ENCODE peak calls at places on chromosomes 16 and 17, in nine cellular contexts. L is pancreas; C is H1; D is A549; M is RWPE1; P is effector memory CD4-positive, alpha-beta T cell; Q is SJCRH30; F is CD4-positive, CD25-positive, alpha-beta regulatory T cell; I is H9. S is an unnamed sample.

GRCh38 chr17:2701996-2702741 is 9.4 kb downstream of the CLUH start:
- DNase-seq in Q (no peak), C (no peak), D (no peak), I (no peak), M (no peak), L (no peak), P (no peak), F (no peak), S (no peak)

GRCh38 chr17:43755389-43755875 is 3.2 kb downstream of the SOST start:
- DNase-seq in P (no peak), L (no peak), F (no peak), D (no peak), C (peak), Q (no peak), M (no peak), I (peak), S (no peak)

GRCh38 chr16:24580665-24581064 is 41.3 kb downstream of the RBBP6 start:
- DNase-seq in M (peak), P (no peak), D (peak), C (no peak), F (no peak), L (no peak), I (no peak), Q (no peak), S (no peak)

GRCh38 chr17:7560172-7561027 is 1.3 kb upstream of the SENP3 start:
- DNase-seq in Q (peak), P (no peak), D (peak), L (peak), I (peak), M (no peak), F (peak), C (peak), S (peak)

GRCh38 chr16:2739555-2740435 is 12.6 kb upstream of the SRRM2 start:
- DNase-seq in P (no peak), C (no peak), Q (no peak), L (no peak), I (no peak), F (no peak), M (no peak), D (no peak), S (no peak)

GRCh38 chr17:1147664-1148063 is 32.1 kb downstream of the ABR start:
- DNase-seq in P (no peak), L (peak), F (no peak), I (peak), D (peak), C (peak), M (peak), Q (peak), S (no peak)

GRCh38 chr16:82231021-82231787 is 61.2 kb upstream of the MPHOSPH6 start:
- DNase-seq in M (no peak), F (no peak), I (no peak), L (peak), C (no peak), D (no peak), P (no peak), Q (no peak), S (no peak)

GRCh38 chr17:64250211-64250835 is 12.7 kb downstream of the TEX2 start:
- DNase-seq in F (no peak), C (no peak), P (no peak), Q (no peak), I (no peak), M (no peak), L (no peak), D (no peak), S (no peak)

GRCh38 chr16:55663770-55664677 is 8.2 kb downstream of the SLC6A2 start:
- DNase-seq in F (no peak), C (no peak), L (no peak), I (no peak), M (peak), Q (no peak), D (no peak), P (no peak), S (no peak)

GRCh38 chr16:84180519-84181140 is 6.2 kb downstream of the TAF1C start:
- DNase-seq in F (no peak), I (no peak), P (no peak), D (no peak), L (no peak), M (no peak), Q (no peak), C (no peak), S (no peak)

GRCh38 chr17:385195-385835 is 32.7 kb upstream of the RPH3AL start:
- DNase-seq in P (no peak), Q (peak), C (peak), F (no peak), L (peak), I (peak), D (peak), M (peak), S (no peak)

GRCh38 chr17:81223758-81224122 is 975 bp upstream of the CEP131 start:
- DNase-seq in C (no peak), M (no peak), F (no peak), D (no peak), Q (no peak), L (no peak), I (no peak), P (no peak), S (no peak)

GRCh38 chr16:48231675-48232214 is 12.4 kb upstream of the LONP2 start:
- DNase-seq in C (peak), P (no peak), L (no peak), F (no peak), Q (peak), D (peak), I (peak), M (no peak), S (no peak)

GRCh38 chr17:16942141-16943031 is 29.5 kb downstream of the TNFRSF13B start:
- DNase-seq in L (no peak), F (no peak), I (no peak), M (no peak), C (no peak), P (no peak), Q (peak), D (no peak), S (no peak)

GRCh38 chr17:48577330-48577945 is 712 bp downstream of the HOXB4 start:
- DNase-seq in L (no peak), D (no peak), M (no peak), C (no peak), I (no peak), F (no peak), P (no peak), Q (peak), S (no peak)

GRCh38 chr16:69485816-69486215 is 61.4 kb downstream of the CYB5B start:
- DNase-seq in L (no peak), P (no peak), I (no peak), F (no peak), D (no peak), M (no peak), Q (no peak), C (no peak), S (no peak)

GRCh38 chr17:7712111-7712771 is 5.3 kb upstream of the DNAH2 start:
- DNase-seq in M (no peak), D (no peak), Q (no peak), L (no peak), F (no peak), C (peak), I (peak), P (no peak), S (no peak)

GRCh38 chr17:63450551-63450950 is 4.4 kb upstream of the CYB561 start:
- DNase-seq in I (no peak), Q (no peak), P (no peak), L (no peak), D (no peak), C (no peak), M (no peak), F (no peak), S (no peak)

GRCh38 chr17:78185981-78186688 is 717 bp downstream of the TK1 start:
- DNase-seq in M (no peak), C (no peak), I (no peak), L (no peak), F (no peak), Q (peak), D (peak), P (no peak), S (no peak)

GRCh38 chr16:84421081-84421937 is 53.0 kb downstream of the ATP2C2 start:
- DNase-seq in P (no peak), I (no peak), F (no peak), D (no peak), L (no peak), M (no peak), C (no peak), Q (no peak), S (no peak)

GRCh38 chr16:48014349-48015135 is 141.3 kb downstream of the ABCC12 start:
- DNase-seq in M (peak), L (no peak), I (peak), Q (no peak), F (no peak), P (no peak), C (no peak), D (peak), S (no peak)

GRCh38 chr17:48871551-48872351 is 20.8 kb upstream of the ATP5MC1 start:
- DNase-seq in F (no peak), Q (no peak), I (no peak), L (peak), M (no peak), D (peak), P (no peak), C (no peak), S (no peak)

GRCh38 chr16:2611499-2611862 is 70.8 kb upstream of the KCTD5 start:
- DNase-seq in Q (no peak), L (no peak), D (no peak), P (no peak), I (no peak), F (no peak), C (no peak), M (no peak), S (no peak)

GRCh38 chr16:84458606-84459516 is 45.6 kb downstream of the MEAK7 start:
- DNase-seq in I (peak), L (no peak), F (no peak), C (no peak), M (no peak), P (no peak), D (no peak), Q (no peak), S (no peak)

GRCh38 chr16:65832679-65833078 is 533.8 kb upstream of the CDH5 start:
- DNase-seq in Q (no peak), P (no peak), C (no peak), F (no peak), D (no peak), I (no peak), L (no peak), M (no peak), S (no peak)

GRCh38 chr17:8695241-8695640 is 49.4 kb downstream of the CCDC42 start:
- DNase-seq in M (no peak), D (no peak), C (no peak), Q (no peak), F (no peak), P (no peak), I (no peak), L (no peak), S (no peak)

GRCh38 chr16:84844561-84845495 is 25.0 kb downstream of the CRISPLD2 start:
- DNase-seq in M (no peak), I (peak), P (no peak), F (no peak), C (peak), Q (no peak), L (no peak), D (no peak), S (no peak)

GRCh38 chr17:81867952-81868673 is 3.0 kb downstream of the ARHGDIA start:
- DNase-seq in I (peak), C (no peak), P (no peak), L (peak), M (no peak), F (no peak), D (no peak), Q (no peak), S (no peak)

GRCh38 chr17:51500454-51500853 is 240.1 kb downstream of the UTP18 start:
- DNase-seq in L (no peak), P (no peak), D (no peak), Q (no peak), I (no peak), C (no peak), M (no peak), F (no peak), S (no peak)

GRCh38 chr16:69314534-69314933 is 3.4 kb downstream of the VPS4A start:
- DNase-seq in M (no peak), I (no peak), D (no peak), F (no peak), P (no peak), Q (no peak), L (no peak), C (no peak), S (no peak)

GRCh38 chr17:12627776-12628491 is 37.8 kb upstream of the MYOCD start:
- DNase-seq in F (no peak), L (no peak), D (no peak), I (no peak), M (no peak), Q (no peak), C (no peak), P (no peak), S (no peak)

GRCh38 chr17:22251493-22251892 is 559.2 kb downstream of the KCNJ18 start:
- DNase-seq in P (no peak), L (no peak), I (no peak), D (no peak), Q (no peak), F (no peak), M (no peak), C (no peak), S (no peak)

GRCh38 chr17:17050346-17051345 is 8.4 kb downstream of the MPRIP start:
- DNase-seq in L (no peak), M (no peak), P (no peak), D (no peak), I (peak), C (no peak), Q (no peak), F (no peak), S (no peak)

GRCh38 chr17:31807846-31808245 is 51.2 kb downstream of the COPRS start:
- DNase-seq in F (no peak), Q (no peak), L (no peak), M (no peak), I (no peak), C (no peak), P (no peak), D (no peak), S (no peak)

GRCh38 chr16:11256657-11257130 is 690 bp upstream of the SOCS1 start:
- DNase-seq in C (no peak), Q (no peak), I (peak), P (peak), D (peak), F (peak), L (peak), M (peak), S (no peak)

GRCh38 chr17:41919840-41920579 is 1.3 kb upstream of the ACLY start:
- DNase-seq in F (no peak), L (no peak), D (no peak), M (peak), C (peak), I (peak), Q (peak), P (no peak), S (no peak)

GRCh38 chr17:77491921-77492445 is 351.2 kb downstream of the SEC14L1 start:
- DNase-seq in F (peak), D (no peak), P (no peak), Q (no peak), L (no peak), C (no peak), M (no peak), I (no peak), S (no peak)

GRCh38 chr17:64992325-64992802 is 64.2 kb downstream of the GNA13 start:
- DNase-seq in D (peak), C (no peak), I (no peak), M (peak), F (no peak), P (no peak), Q (no peak), L (no peak), S (no peak)

GRCh38 chr17:43986225-43986981 is 18.0 kb upstream of the NAGS start:
- DNase-seq in D (no peak), P (no peak), F (no peak), L (no peak), C (no peak), I (no peak), Q (no peak), M (no peak), S (no peak)

GRCh38 chr16:89197033-89197632 is 3.2 kb downstream of the SLC22A31 start:
- DNase-seq in C (no peak), F (no peak), I (no peak), M (no peak), Q (peak), D (no peak), L (no peak), P (no peak), S (no peak)

GRCh38 chr16:89194340-89195311 is 5.7 kb downstream of the SLC22A31 start:
- DNase-seq in F (no peak), L (no peak), C (peak), I (peak), D (no peak), M (no peak), Q (no peak), P (no peak), S (no peak)

GRCh38 chr16:89197633-89198416 is 2.5 kb downstream of the SLC22A31 start:
- DNase-seq in M (no peak), D (no peak), L (no peak), C (no peak), Q (peak), F (no peak), P (no peak), I (no peak), S (no peak)

GRCh38 chr16:89193576-89194293 is 6.6 kb downstream of the SLC22A31 start:
- DNase-seq in L (no peak), C (peak), I (no peak), Q (no peak), F (no peak), P (no peak), D (no peak), M (no peak), S (no peak)

GRCh38 chr16:89195521-89196171 is 4.7 kb downstream of the SLC22A31 start:
- DNase-seq in F (no peak), C (peak), I (peak), D (no peak), M (no peak), P (no peak), L (no peak), Q (peak), S (no peak)
- H3K27ac ChIP-seq in F (no peak), C (no peak), I (no peak), D (no peak), M (no peak), P (no peak), L (no peak), Q (no peak), S (no peak)

DNA sequence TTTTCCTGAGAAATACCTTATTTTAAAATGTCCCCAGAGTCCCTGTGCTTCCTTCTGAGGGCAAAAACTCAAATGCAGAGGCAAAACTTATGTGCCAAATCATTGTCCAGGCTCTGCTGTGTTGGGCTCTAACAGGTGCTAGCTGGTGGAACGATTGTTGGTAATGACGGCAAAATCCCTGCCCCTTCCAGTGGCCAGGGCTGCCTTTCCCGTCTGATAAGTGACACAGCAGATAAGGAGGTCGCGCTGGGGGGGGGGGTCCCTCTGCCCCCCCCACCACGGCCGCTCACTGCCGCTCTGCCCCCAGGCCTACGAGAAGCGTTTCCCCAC is 29.1 kb downstream of the SEC14L5 start:
- DNase-seq in F (no peak), M (no peak), I (no peak), Q (no peak), L (no peak), P (no peak), C (no peak), D (no peak), S (no peak)
- H3K27ac ChIP-seq in F (no peak), M (no peak), I (no peak), Q (no peak), L (no peak), P (no peak), C (no peak), D (no peak), S (no peak)

GRCh38 chr16:73771196-73771595 is 525.4 kb upstream of the PSMD7 start:
- DNase-seq in F (no peak), L (no peak), P (no peak), D (no peak), M (no peak), Q (no peak), C (no peak), I (no peak), S (no peak)
- H3K27ac ChIP-seq in F (no peak), L (no peak), P (no peak), D (no peak), M (no peak), Q (no peak), C (no peak), I (no peak), S (no peak)

GRCh38 chr16:54115558-54115957 is 171.0 kb downstream of the IRX3 start:
- DNase-seq in D (no peak), M (no peak), F (no peak), L (no peak), P (no peak), C (no peak), Q (no peak), I (no peak), S (no peak)
- H3K27ac ChIP-seq in D (no peak), M (no peak), F (no peak), L (no peak), P (no peak), C (no peak), Q (no peak), I (no peak), S (no peak)

DNA sequence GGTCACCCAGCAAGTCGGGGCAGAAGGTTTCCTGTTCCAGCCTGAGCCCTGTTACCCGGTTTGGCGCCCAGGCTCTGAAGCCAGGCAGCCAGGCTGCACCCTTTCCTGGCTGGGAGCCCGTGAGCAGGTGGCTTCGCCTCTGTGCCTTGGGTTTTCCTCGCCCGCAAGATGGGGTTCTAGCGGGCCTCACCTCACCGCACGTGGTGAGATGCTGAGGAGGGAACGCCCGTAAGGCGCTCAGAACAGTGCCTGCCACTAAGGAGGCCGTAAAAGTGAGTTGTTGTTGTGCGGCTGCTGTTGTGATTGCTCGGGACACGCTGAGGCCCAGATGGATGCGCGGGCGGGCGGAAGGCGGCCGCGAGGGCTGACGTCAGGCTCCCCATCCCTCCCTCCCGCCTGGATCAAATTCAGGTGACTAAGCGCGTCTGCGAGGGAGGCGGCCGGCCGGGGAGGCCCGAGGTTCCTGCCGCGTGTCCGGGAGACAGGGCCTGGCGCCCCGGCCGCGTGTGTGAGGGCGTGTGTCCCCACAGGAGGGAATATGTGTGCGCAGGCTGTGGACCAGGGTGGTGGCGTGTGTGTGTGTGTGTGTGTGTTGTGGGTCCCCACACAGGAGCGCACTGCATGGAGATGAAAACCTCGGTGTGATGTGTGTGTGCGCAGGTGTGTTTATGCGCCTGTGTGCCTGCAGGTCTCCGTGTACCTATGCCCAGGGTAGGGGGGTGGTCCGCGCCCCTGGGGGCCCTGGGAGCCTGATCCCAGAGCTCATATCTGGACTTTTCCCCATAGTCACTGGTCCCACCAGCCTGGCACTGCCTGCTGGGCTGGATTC is 4.3 kb downstream of the CAMKK1 start:
- DNase-seq in M (peak), I (peak), L (no peak), Q (no peak), P (no peak), D (no peak), C (peak), F (no peak), S (no peak)
- H3K27ac ChIP-seq in M (peak), I (no peak), L (peak), Q (no peak), P (peak), D (peak), C (no peak), F (peak), S (peak)

DNA sequence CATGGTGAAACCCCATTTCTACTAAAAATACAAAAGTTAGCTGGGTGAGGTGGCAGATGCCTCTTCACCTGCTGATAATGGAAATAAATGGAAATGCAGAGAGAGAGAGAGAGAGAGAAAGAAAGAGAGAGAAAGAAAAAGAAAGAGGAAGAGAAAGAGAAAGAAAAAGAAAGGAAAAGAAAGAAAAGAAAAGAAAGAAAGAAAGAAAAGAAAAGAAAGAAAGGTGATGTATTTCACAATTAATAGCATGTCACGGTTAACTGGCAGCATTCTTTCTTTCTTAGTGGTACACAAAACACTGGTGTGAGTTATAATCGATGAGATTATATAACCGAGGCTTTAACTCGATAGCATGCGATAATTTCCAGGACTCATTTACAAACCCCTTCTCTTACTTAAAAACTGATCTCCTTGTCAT is 3.2 kb downstream of the ACOX1 start:
- DNase-seq in I (no peak), F (no peak), M (no peak), P (no peak), L (no peak), Q (no peak), C (no peak), D (no peak), S (no peak)
- H3K27ac ChIP-seq in I (no peak), F (no peak), M (no peak), P (no peak), L (peak), Q (no peak), C (no peak), D (peak), S (no peak)

S was measured in naive thymus-derived CD4-positive, alpha-beta T cell.